ENCODE peak calls at places on chromosomes 2 and 18, in five cellular contexts. S is head of caudate nucleus; F is AG09319; P is stimulated activated CD4-positive, alpha-beta T cell treated with anti-CD3 and anti-CD28 coated beads, Interleukin-4, amount 100 ng/mL, for 1 hour; O is Caki2. A is an unnamed sample.

GRCh38 chr18:66640431-66640830 is 36.5 kb upstream of the CDH19 start:
- DNase-seq in S (no peak), F (no peak), P (no peak), O (no peak), A (no peak)

GRCh38 chr2:98383166-98383565 is 36.9 kb downstream of the CNGA3 start:
- DNase-seq in S (peak), F (no peak), P (no peak), O (no peak), A (no peak)

GRCh38 chr18:8721716-8722115 is 16.4 kb downstream of the MTCL1 start:
- DNase-seq in S (no peak), F (no peak), P (no peak), O (no peak), A (no peak)

GRCh38 chr2:142130111-142131015 is 453 bp downstream of the LRP1B start:
- DNase-seq in S (peak), F (peak), P (no peak), O (no peak), A (peak)

GRCh38 chr2:166463640-166464039 is 30.4 kb downstream of the SCN7A start:
- DNase-seq in S (no peak), F (no peak), P (no peak), O (no peak), A (no peak)

GRCh38 chr2:237390235-237390634 is 23.7 kb downstream of the COL6A3 start:
- DNase-seq in S (no peak), F (no peak), P (no peak), O (no peak), A (no peak)

GRCh38 chr2:47269316-47270232 is 114.5 kb upstream of the STPG4 start:
- DNase-seq in S (no peak), F (peak), P (no peak), O (peak), A (no peak)

GRCh38 chr2:188410504-188411235 is 119.0 kb downstream of the GULP1 start:
- DNase-seq in S (no peak), F (no peak), P (no peak), O (peak), A (no peak)

GRCh38 chr2:95761556-95761955 is 169.8 kb downstream of the TRIM43 start:
- DNase-seq in S (no peak), F (no peak), P (no peak), O (no peak), A (no peak)

GRCh38 chr2:120460511-120460910 is 114.6 kb downstream of the INHBB start:
- DNase-seq in S (no peak), F (no peak), P (no peak), O (no peak), A (no peak)

GRCh38 chr18:9926977-9927376 is 13.2 kb downstream of the VAPA start:
- DNase-seq in S (no peak), F (no peak), P (no peak), O (no peak), A (no peak)

A was measured in NCI-H2171.